ENCODE peak calls at places on chromosomes 6 and 20, in four cellular contexts. K is lower lobe of right lung, U is body of pancreas, T is mammary epithelial cell. R is an unnamed sample. For H3K27me3 and H3K4me1, the result is how much of the 10 kb centered on the place peaks cover.

GRCh38 chr6:25172819-25173218 is 106.4 kb upstream of the CARMIL1 start:
- DNase-seq in T (peak), U (no peak), K (no peak), R (no peak)

GRCh38 chr6:49606696-49607390 is 29.8 kb downstream of the RHAG start:
- DNase-seq in K (no peak), T (peak), U (peak), R (peak)

GRCh38 chr6:50236164-50236563 is 186.4 kb upstream of the DEFB112 start:
- DNase-seq in T (peak), U (no peak), K (no peak), R (no peak)

GRCh38 chr6:166587631-166588413 is 1.3 kb upstream of the RAMACL start:
- DNase-seq in T (no peak), K (no peak), U (no peak), R (no peak)

GRCh38 chr6:33161354-33162320 is 30.6 kb downstream of the COL11A2 start:
- DNase-seq in K (peak), U (peak), T (peak), R (peak)

GRCh38 chr6:106517699-106518098 is 111.6 kb downstream of the RTN4IP1 start:
- DNase-seq in K (no peak), T (no peak), U (no peak), R (no peak)

GRCh38 chr20:32224463-32224862 is 16.8 kb downstream of the POFUT1 start:
- DNase-seq in T (no peak), K (no peak), U (peak), R (no peak)

GRCh38 chr20:51311636-51312479 is 230.7 kb downstream of the NFATC2 start:
- DNase-seq in K (no peak), U (no peak), T (peak), R (peak)

GRCh38 chr6:38631186-38631783 is 8.4 kb downstream of the BTBD9 start:
- DNase-seq in T (no peak), U (no peak), K (no peak), R (no peak)

GRCh38 chr6:41072836-41073202 is at the start of gene NFYA:
- DNase-seq in U (no peak), K (peak), T (no peak), R (no peak)

GRCh38 chr20:23508896-23509579 is 18.1 kb downstream of the CST8 start:
- DNase-seq in T (no peak), K (no peak), U (no peak), R (no peak)

GRCh38 chr20:20710847-20711315 is 1.6 kb downstream of the RALGAPA2 start:
- DNase-seq in U (peak), T (peak), K (peak), R (no peak)

GRCh38 chr20:57040924-57041323 is 225.5 kb downstream of the BMP7 start:
- DNase-seq in K (no peak), T (peak), U (peak), R (no peak)

GRCh38 chr20:18702736-18703135 is 110.8 kb upstream of the SCP2D1 start:
- DNase-seq in K (no peak), T (peak), U (no peak), R (no peak)

GRCh38 chr20:52060794-52061714 is 130.5 kb downstream of the ZFP64 start:
- DNase-seq in T (no peak), K (no peak), U (no peak), R (peak)

GRCh38 chr20:59515013-59515905 is 89.1 kb upstream of the PHACTR3 start:
- DNase-seq in K (peak), T (peak), U (peak), R (peak)

GRCh38 chr6:142313284-142313683 is 11.5 kb downstream of the ADGRG6 start:
- DNase-seq in U (no peak), K (no peak), T (peak), R (no peak)

GRCh38 chr6:163302747-163303146 is 111.8 kb upstream of the QKI start:
- DNase-seq in T (no peak), K (no peak), U (no peak), R (no peak)

GRCh38 chr6:98838027-98838426 is 3.7 kb downstream of the POU3F2 start:
- DNase-seq in K (no peak), U (no peak), T (no peak), R (no peak)

GRCh38 chr6:155201461-155202226 is 62.2 kb upstream of the CLDN20 start:
- DNase-seq in K (no peak), T (peak), U (no peak), R (no peak)

GRCh38 chr6:158605266-158605878 is 39.2 kb downstream of the DYNLT1 start:
- DNase-seq in K (peak), T (peak), U (peak), R (peak)

GRCh38 chr6:150418825-150419594 is 50.2 kb downstream of the IYD start:
- DNase-seq in U (peak), K (peak), T (peak), R (peak)

GRCh38 chr6:25027221-25027916 is 91.6 kb upstream of the RIPOR2 start:
- DNase-seq in K (peak), T (no peak), U (no peak), R (no peak)

GRCh38 chr6:65545920-65546319 is 161.1 kb downstream of the EYS start:
- DNase-seq in U (no peak), T (no peak), K (no peak), R (no peak)

GRCh38 chr6:22250486-22250885 is 46.4 kb downstream of the PRL start:
- DNase-seq in T (no peak), K (no peak), U (no peak), R (peak)

GRCh38 chr20:61604494-61604893 is 352.4 kb downstream of the CDH4 start:
- DNase-seq in K (no peak), T (no peak), U (no peak), R (no peak)

GRCh38 chr20:9996944-9997343 is 37.8 kb upstream of the ANKEF1 start:
- DNase-seq in U (no peak), T (peak), K (no peak), R (no peak)

GRCh38 chr6:145349950-145350510 is 385.3 kb downstream of the EPM2A start:
- DNase-seq in K (no peak), U (no peak), T (no peak), R (no peak)

GRCh38 chr6:33160728-33161323 is 31.4 kb downstream of the COL11A2 start:
- DNase-seq in T (peak), U (peak), K (peak), R (no peak)

GRCh38 chr20:62996596-62996982 is 10.2 kb downstream of the BHLHE23 start:
- DNase-seq in T (no peak), U (no peak), K (no peak), R (no peak)

GRCh38 chr20:62997626-62998025 is 9.1 kb downstream of the BHLHE23 start:
- DNase-seq in T (no peak), U (no peak), K (no peak), R (no peak)

GRCh38 chr20:62994850-62995249 is 11.9 kb downstream of the BHLHE23 start:
- DNase-seq in K (no peak), T (no peak), U (no peak), R (no peak)

GRCh38 chr20:62995481-62995880 is 11.3 kb downstream of the BHLHE23 start:
- DNase-seq in U (no peak), T (no peak), K (no peak), R (no peak)

GRCh38 chr20:62995898-62996595 is 10.7 kb downstream of the BHLHE23 start:
- DNase-seq in T (no peak), U (no peak), K (no peak), R (no peak)
- H3K27me3 ChIP-seq in T (under half), U (under half), K (half or more), R (under half)

GRCh38 chr6:55902796-55903195 is 27.4 kb upstream of the BMP5 start:
- DNase-seq in K (no peak), T (no peak), U (no peak), R (no peak)

GRCh38 chr6:55895972-55896371 is 20.6 kb upstream of the BMP5 start:
- DNase-seq in U (no peak), K (no peak), T (no peak), R (no peak)

GRCh38 chr6:55898342-55898741 is 23.0 kb upstream of the BMP5 start:
- DNase-seq in T (no peak), U (no peak), K (no peak), R (no peak)

GRCh38 chr6:55901765-55902164 is 26.4 kb upstream of the BMP5 start:
- DNase-seq in T (no peak), U (no peak), K (no peak), R (no peak)
- H3K4me1 ChIP-seq in T (under half), U (under half), K (under half), R (under half)

GRCh38 chr6:156905801-156906200 is 128.6 kb downstream of the ARID1B start:
- DNase-seq in K (no peak), U (no peak), T (no peak), R (no peak)
- H3K27ac ChIP-seq in K (no peak), U (no peak), T (no peak), R (no peak)

DNA sequence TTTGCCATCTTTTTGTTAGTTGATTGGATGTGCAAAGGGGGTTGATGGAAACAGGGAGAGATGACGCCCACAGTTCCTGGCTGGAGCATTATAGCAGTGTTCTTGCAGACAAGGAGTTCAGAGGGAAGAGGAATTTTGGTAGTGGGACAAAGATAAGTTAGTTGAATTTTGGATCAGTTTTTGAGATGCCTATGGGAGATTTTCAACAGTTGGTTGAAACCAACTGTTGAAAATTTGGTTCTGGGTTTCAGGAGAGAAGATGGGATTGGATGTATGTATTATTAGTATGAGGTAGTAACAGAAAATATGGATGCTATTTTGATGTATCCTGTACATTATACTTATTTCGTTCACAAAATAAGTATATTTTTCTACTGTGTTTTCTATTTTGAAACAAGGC is 274.2 kb downstream of the CDKAL1 start:
- DNase-seq in U (no peak), T (no peak), K (no peak), R (no peak)
- H3K27me3 ChIP-seq in U (under half), T (under half), K (under half), R (under half)